ENCODE peak calls at places on chromosomes 5 and 9, in nine cellular contexts. One of them, this sample, is unnamed.

GRCh38 chr9:89359636-89360315 is 41.5 kb downstream of the SECISBP2 start:
- DNase-seq in CD8-positive, alpha-beta T cell: no peak
- DNase-seq in AG04449: no peak
- DNase-seq in endodermal cell: peak; percentile 37
- DNase-seq in foreskin fibroblast: peak; percentile 17
- DNase-seq in GM23338: no peak
- DNase-seq in NB4: no peak
- DNase-seq in heart left ventricle: no peak
- DNase-seq in body of pancreas: no peak
- DNase-seq in this sample: no peak

GRCh38 chr5:14595189-14595588 is 13.6 kb downstream of the OTULINL start:
- DNase-seq in heart left ventricle: no peak
- DNase-seq in foreskin fibroblast: no peak
- DNase-seq in NB4: peak; percentile 56
- DNase-seq in AG04449: no peak
- DNase-seq in GM23338: no peak
- DNase-seq in CD8-positive, alpha-beta T cell: peak; percentile 31
- DNase-seq in body of pancreas: peak; percentile 52
- DNase-seq in endodermal cell: no peak
- DNase-seq in this sample: no peak

GRCh38 chr5:78974011-78974410 is 11.1 kb downstream of the ARSB start:
- DNase-seq in CD8-positive, alpha-beta T cell: no peak
- DNase-seq in NB4: no peak
- DNase-seq in foreskin fibroblast: no peak
- DNase-seq in heart left ventricle: peak; percentile 36
- DNase-seq in body of pancreas: no peak
- DNase-seq in AG04449: no peak
- DNase-seq in endodermal cell: no peak
- DNase-seq in GM23338: no peak
- DNase-seq in this sample: no peak

GRCh38 chr5:76766746-76767145 is 50.8 kb downstream of the F2R start:
- DNase-seq in foreskin fibroblast: no peak
- DNase-seq in endodermal cell: no peak
- DNase-seq in body of pancreas: no peak
- DNase-seq in GM23338: no peak
- DNase-seq in AG04449: no peak
- DNase-seq in heart left ventricle: no peak
- DNase-seq in CD8-positive, alpha-beta T cell: no peak
- DNase-seq in NB4: no peak
- DNase-seq in this sample: peak; percentile 67

GRCh38 chr9:130443456-130443801 is 1.3 kb upstream of the ASS1 start:
- DNase-seq in NB4: no peak
- DNase-seq in endodermal cell: no peak
- DNase-seq in body of pancreas: no peak
- DNase-seq in foreskin fibroblast: no peak
- DNase-seq in AG04449: no peak
- DNase-seq in CD8-positive, alpha-beta T cell: no peak
- DNase-seq in GM23338: no peak
- DNase-seq in heart left ventricle: no peak
- DNase-seq in this sample: no peak

GRCh38 chr9:132857031-132857430 is 21.1 kb downstream of the AK8 start:
- DNase-seq in CD8-positive, alpha-beta T cell: no peak
- DNase-seq in AG04449: peak; percentile 23
- DNase-seq in GM23338: no peak
- DNase-seq in body of pancreas: peak; percentile 55
- DNase-seq in heart left ventricle: peak; percentile 78
- DNase-seq in foreskin fibroblast: peak; percentile 36
- DNase-seq in NB4: peak; percentile 12
- DNase-seq in endodermal cell: no peak
- DNase-seq in this sample: no peak

GRCh38 chr5:76737846-76738245 is 21.9 kb downstream of the F2R start:
- DNase-seq in NB4: no peak
- DNase-seq in AG04449: no peak
- DNase-seq in foreskin fibroblast: peak; percentile 22
- DNase-seq in heart left ventricle: no peak
- DNase-seq in body of pancreas: no peak
- DNase-seq in GM23338: no peak
- DNase-seq in CD8-positive, alpha-beta T cell: no peak
- DNase-seq in endodermal cell: no peak
- DNase-seq in this sample: no peak

GRCh38 chr9:16499866-16500265 is 370.6 kb downstream of the BNC2 start:
- DNase-seq in body of pancreas: no peak
- DNase-seq in CD8-positive, alpha-beta T cell: no peak
- DNase-seq in heart left ventricle: no peak
- DNase-seq in AG04449: no peak
- DNase-seq in GM23338: no peak
- DNase-seq in endodermal cell: no peak
- DNase-seq in NB4: no peak
- DNase-seq in foreskin fibroblast: no peak
- DNase-seq in this sample: peak; percentile 21

GRCh38 chr9:122203995-122204394 is 24.8 kb downstream of the LHX6 start:
- DNase-seq in CD8-positive, alpha-beta T cell: no peak
- DNase-seq in AG04449: no peak
- DNase-seq in NB4: no peak
- DNase-seq in foreskin fibroblast: no peak
- DNase-seq in endodermal cell: no peak
- DNase-seq in body of pancreas: no peak
- DNase-seq in heart left ventricle: no peak
- DNase-seq in GM23338: no peak
- DNase-seq in this sample: no peak

GRCh38 chr9:122204491-122204890 is 24.3 kb downstream of the LHX6 start:
- DNase-seq in GM23338: no peak
- DNase-seq in AG04449: no peak
- DNase-seq in foreskin fibroblast: no peak
- DNase-seq in body of pancreas: no peak
- DNase-seq in heart left ventricle: peak; percentile 16
- DNase-seq in NB4: no peak
- DNase-seq in endodermal cell: peak; percentile 45
- DNase-seq in CD8-positive, alpha-beta T cell: no peak
- DNase-seq in this sample: no peak

GRCh38 chr9:122205176-122205575 is 23.6 kb downstream of the LHX6 start:
- DNase-seq in heart left ventricle: peak; percentile 6
- DNase-seq in NB4: no peak
- DNase-seq in foreskin fibroblast: no peak
- DNase-seq in body of pancreas: no peak
- DNase-seq in AG04449: no peak
- DNase-seq in CD8-positive, alpha-beta T cell: no peak
- DNase-seq in endodermal cell: no peak
- DNase-seq in GM23338: no peak
- DNase-seq in this sample: no peak

GRCh38 chr9:122209451-122209850 is 19.3 kb downstream of the LHX6 start:
- DNase-seq in endodermal cell: no peak
- DNase-seq in NB4: no peak
- DNase-seq in heart left ventricle: no peak
- DNase-seq in AG04449: no peak
- DNase-seq in GM23338: no peak
- DNase-seq in CD8-positive, alpha-beta T cell: no peak
- DNase-seq in foreskin fibroblast: no peak
- DNase-seq in body of pancreas: no peak
- DNase-seq in this sample: no peak

DNA sequence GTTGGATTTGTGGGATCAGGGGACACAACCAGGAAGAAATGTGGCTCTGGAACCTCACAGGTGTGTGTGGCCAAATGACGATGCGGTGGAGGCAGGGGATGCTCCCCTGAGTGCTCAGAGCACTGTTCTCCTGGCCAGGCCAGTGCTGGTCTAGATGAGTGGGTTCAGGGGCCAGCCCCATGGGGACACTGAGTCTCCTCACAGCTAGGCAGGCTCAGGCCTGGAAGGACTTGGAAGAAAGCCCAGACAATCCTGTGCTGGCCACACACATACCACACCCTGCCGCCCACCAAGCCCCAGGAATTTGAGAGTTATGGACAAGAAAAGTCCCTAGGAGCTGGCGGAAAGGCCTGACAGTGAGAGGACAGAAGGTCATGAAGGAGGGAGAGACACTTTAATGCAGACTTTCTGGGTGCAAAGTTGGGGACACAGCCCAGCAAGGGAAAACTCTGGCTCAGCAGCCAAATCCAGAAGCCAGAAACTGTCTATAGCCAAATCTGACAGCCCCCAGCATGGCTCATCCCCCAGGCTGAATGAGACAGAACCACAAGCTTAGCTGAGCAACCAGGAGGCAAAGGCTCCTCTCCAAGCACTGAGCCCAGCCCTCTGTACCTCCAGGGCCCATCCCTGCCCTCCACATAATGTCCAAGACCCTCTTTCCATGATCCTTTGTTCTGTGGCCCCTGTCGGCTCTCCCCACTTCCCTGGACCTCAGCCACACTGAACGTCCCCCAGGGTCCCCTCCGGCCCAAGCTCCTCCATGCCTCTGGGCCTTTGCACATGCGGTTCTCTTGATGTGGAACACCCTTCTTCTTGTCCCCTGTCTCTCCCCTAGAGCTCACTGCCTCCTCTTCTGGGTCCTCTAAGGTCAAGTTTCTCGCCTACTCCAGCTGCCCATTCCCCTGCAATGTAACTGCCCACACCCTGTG is 22.4 kb downstream of the LHX6 start:
- DNase-seq in CD8-positive, alpha-beta T cell: no peak
- DNase-seq in foreskin fibroblast: no peak
- DNase-seq in NB4: no peak
- DNase-seq in AG04449: peak; percentile 42
- DNase-seq in heart left ventricle: no peak
- DNase-seq in body of pancreas: no peak
- DNase-seq in endodermal cell: no peak
- DNase-seq in GM23338: no peak
- DNase-seq in this sample: peak; percentile 39
- H3K4me3 ChIP-seq in CD8-positive, alpha-beta T cell: no peak overlapping the region
- H3K4me3 ChIP-seq in foreskin fibroblast: no peak overlapping the region
- H3K4me3 ChIP-seq in NB4: no peak overlapping the region
- H3K4me3 ChIP-seq in AG04449: no peak overlapping the region
- H3K4me3 ChIP-seq in heart left ventricle: no peak overlapping the region
- H3K4me3 ChIP-seq in body of pancreas: no peak overlapping the region
- H3K4me3 ChIP-seq in endodermal cell: no peak overlapping the region
- H3K4me3 ChIP-seq in GM23338: no peak overlapping the region
- H3K4me3 ChIP-seq in this sample: no peak overlapping the region

GRCh38 chr5:135030691-135031145 is 3.3 kb downstream of the PITX1 start:
- DNase-seq in foreskin fibroblast: no peak
- DNase-seq in CD8-positive, alpha-beta T cell: no peak
- DNase-seq in endodermal cell: no peak
- DNase-seq in AG04449: no peak
- DNase-seq in NB4: no peak
- DNase-seq in body of pancreas: no peak
- DNase-seq in heart left ventricle: no peak
- DNase-seq in GM23338: peak; percentile 67
- DNase-seq in this sample: no peak

GRCh38 chr5:135028791-135029467 is 5.1 kb downstream of the PITX1 start:
- DNase-seq in CD8-positive, alpha-beta T cell: no peak
- DNase-seq in NB4: no peak
- DNase-seq in heart left ventricle: no peak
- DNase-seq in endodermal cell: peak; percentile 87
- DNase-seq in AG04449: no peak
- DNase-seq in foreskin fibroblast: no peak
- DNase-seq in GM23338: peak; percentile 79
- DNase-seq in body of pancreas: no peak
- DNase-seq in this sample: no peak

GRCh38 chr5:135030123-135030517 is 3.9 kb downstream of the PITX1 start:
- DNase-seq in heart left ventricle: no peak
- DNase-seq in NB4: no peak
- DNase-seq in body of pancreas: no peak
- DNase-seq in foreskin fibroblast: no peak
- DNase-seq in endodermal cell: peak; percentile 60
- DNase-seq in AG04449: no peak
- DNase-seq in CD8-positive, alpha-beta T cell: no peak
- DNase-seq in GM23338: no peak
- DNase-seq in this sample: no peak

GRCh38 chr5:135027699-135028615 is 6.1 kb downstream of the PITX1 start:
- DNase-seq in NB4: no peak
- DNase-seq in AG04449: no peak
- DNase-seq in foreskin fibroblast: no peak
- DNase-seq in heart left ventricle: no peak
- DNase-seq in body of pancreas: no peak
- DNase-seq in GM23338: peak; percentile 52
- DNase-seq in endodermal cell: peak; percentile 71
- DNase-seq in CD8-positive, alpha-beta T cell: no peak
- DNase-seq in this sample: no peak

DNA sequence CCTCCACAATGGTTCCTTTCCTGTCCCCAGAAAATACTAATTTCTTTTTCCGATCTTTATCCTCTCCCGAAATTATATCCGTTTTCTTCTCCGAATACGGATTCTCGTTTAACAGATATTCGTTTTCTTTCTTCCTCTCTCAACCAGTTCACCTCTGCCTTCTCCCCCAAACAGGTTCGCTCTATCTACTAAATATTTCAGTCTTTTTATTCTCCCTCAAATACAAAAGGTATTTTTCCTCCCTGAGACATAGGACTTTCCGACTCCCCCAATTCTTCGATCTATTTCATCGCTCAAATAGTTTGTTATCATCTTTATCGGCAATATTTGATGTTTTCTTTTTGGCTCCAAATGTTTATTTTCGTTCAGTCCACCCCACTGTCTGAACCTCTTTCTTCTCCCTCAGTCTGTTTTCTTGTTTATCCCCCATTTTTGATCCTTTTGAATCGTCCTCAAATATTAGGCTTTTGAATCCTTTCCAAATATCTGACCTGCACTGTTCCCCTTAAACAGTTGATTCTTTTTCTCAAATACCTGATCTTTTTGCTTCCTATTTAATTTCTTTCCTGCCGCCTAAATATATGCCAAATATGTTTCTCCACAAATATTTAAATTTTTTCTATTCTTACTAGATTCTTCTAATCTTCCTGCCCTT is 4.4 kb downstream of the PITX1 start:
- DNase-seq in NB4: no peak
- DNase-seq in body of pancreas: no peak
- DNase-seq in endodermal cell: no peak
- DNase-seq in GM23338: no peak
- DNase-seq in CD8-positive, alpha-beta T cell: no peak
- DNase-seq in heart left ventricle: no peak
- DNase-seq in AG04449: no peak
- DNase-seq in foreskin fibroblast: no peak
- DNase-seq in this sample: no peak
- H3K4me3 ChIP-seq in NB4: no peak overlapping the region
- H3K4me3 ChIP-seq in body of pancreas: no peak overlapping the region
- H3K4me3 ChIP-seq in endodermal cell: no peak overlapping the region
- H3K4me3 ChIP-seq in GM23338: peak overlapping the region; percentile 52
- H3K4me3 ChIP-seq in CD8-positive, alpha-beta T cell: no peak overlapping the region
- H3K4me3 ChIP-seq in heart left ventricle: no peak overlapping the region
- H3K4me3 ChIP-seq in AG04449: no peak overlapping the region
- H3K4me3 ChIP-seq in foreskin fibroblast: no peak overlapping the region
- H3K4me3 ChIP-seq in this sample: no peak overlapping the region

GRCh38 chr5:149406203-149406978 is 27.3 kb upstream of the IL17B start:
- DNase-seq in GM23338: peak; percentile 79
- DNase-seq in AG04449: peak; percentile 93
- DNase-seq in body of pancreas: peak; percentile 33
- DNase-seq in CD8-positive, alpha-beta T cell: no peak
- DNase-seq in heart left ventricle: peak; percentile 78
- DNase-seq in NB4: peak; percentile 36
- DNase-seq in foreskin fibroblast: peak; percentile 74
- DNase-seq in endodermal cell: peak; percentile 80
- DNase-seq in this sample: no peak
- H3K4me3 ChIP-seq in GM23338: no peak overlapping the region
- H3K4me3 ChIP-seq in AG04449: peak overlapping the region; percentile 100
- H3K4me3 ChIP-seq in body of pancreas: no peak overlapping the region
- H3K4me3 ChIP-seq in CD8-positive, alpha-beta T cell: no peak overlapping the region
- H3K4me3 ChIP-seq in heart left ventricle: peak overlapping the region; percentile 33
- H3K4me3 ChIP-seq in NB4: no peak overlapping the region
- H3K4me3 ChIP-seq in foreskin fibroblast: peak overlapping the region; percentile 94
- H3K4me3 ChIP-seq in endodermal cell: no peak overlapping the region
- H3K4me3 ChIP-seq in this sample: no peak overlapping the region

GRCh38 chr5:42374722-42375273 is 48.4 kb upstream of the GHR start:
- DNase-seq in foreskin fibroblast: no peak
- DNase-seq in GM23338: no peak
- DNase-seq in endodermal cell: no peak
- DNase-seq in NB4: no peak
- DNase-seq in body of pancreas: no peak
- DNase-seq in AG04449: no peak
- DNase-seq in CD8-positive, alpha-beta T cell: no peak
- DNase-seq in heart left ventricle: no peak
- DNase-seq in this sample: no peak

DNA sequence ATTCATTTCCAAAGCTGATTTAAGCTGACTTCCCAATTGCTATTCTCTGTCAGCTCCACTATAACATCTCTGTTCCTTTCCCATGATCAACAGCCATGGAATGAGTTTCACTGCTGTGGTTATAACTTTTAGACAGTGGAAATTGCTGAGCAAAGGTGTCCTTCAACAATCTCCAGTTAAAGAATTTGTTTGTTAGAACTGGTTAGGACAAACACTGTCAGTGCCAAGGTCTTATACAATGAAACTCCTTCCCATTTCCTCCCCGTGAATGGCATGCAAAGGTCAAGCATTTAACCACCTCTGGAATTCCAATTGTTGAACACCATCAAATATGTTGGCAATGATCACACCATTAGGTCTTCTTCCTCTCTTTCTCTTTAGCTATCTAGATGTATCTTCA is 45.7 kb upstream of the GHR start:
- DNase-seq in body of pancreas: no peak
- DNase-seq in GM23338: peak; percentile 3
- DNase-seq in foreskin fibroblast: peak; percentile 28
- DNase-seq in CD8-positive, alpha-beta T cell: no peak
- DNase-seq in heart left ventricle: no peak
- DNase-seq in AG04449: no peak
- DNase-seq in endodermal cell: no peak
- DNase-seq in NB4: no peak
- DNase-seq in this sample: peak; percentile 40
- H3K4me3 ChIP-seq in body of pancreas: no peak overlapping the region
- H3K4me3 ChIP-seq in GM23338: no peak overlapping the region
- H3K4me3 ChIP-seq in foreskin fibroblast: no peak overlapping the region
- H3K4me3 ChIP-seq in CD8-positive, alpha-beta T cell: no peak overlapping the region
- H3K4me3 ChIP-seq in heart left ventricle: no peak overlapping the region
- H3K4me3 ChIP-seq in AG04449: no peak overlapping the region
- H3K4me3 ChIP-seq in endodermal cell: no peak overlapping the region
- H3K4me3 ChIP-seq in NB4: no peak overlapping the region
- H3K4me3 ChIP-seq in this sample: no peak overlapping the region